ENCODE peak calls at places on chromosomes 1 and 21, in four cellular contexts. B is A549, N is Panc1, K is cardiac fibroblast. Q is an unnamed sample.

GRCh38 chr1:1510912-1511532 is 940 bp upstream of the ATAD3A start:
- DNase-seq in K (peak), N (no peak), B (peak), Q (no peak)

GRCh38 chr21:42518216-42518615 is 4.6 kb downstream of the SLC37A1 start:
- DNase-seq in B (peak), K (peak), N (no peak), Q (no peak)

GRCh38 chr1:225812488-225813249 is 2.7 kb downstream of the EPHX1 start:
- DNase-seq in B (no peak), N (no peak), K (peak), Q (no peak)

GRCh38 chr1:3671371-3672180 is 19.3 kb downstream of the TP73 start:
- DNase-seq in K (no peak), B (no peak), N (no peak), Q (no peak)

GRCh38 chr1:84780000-84780716 is 89.9 kb upstream of the SSX2IP start:
- DNase-seq in B (no peak), K (peak), N (no peak), Q (no peak)

GRCh38 chr1:3105167-3105863 is 36.3 kb downstream of the PRDM16 start:
- DNase-seq in B (no peak), K (no peak), N (no peak), Q (no peak)

GRCh38 chr1:183024352-183025337 is 1.4 kb downstream of the LAMC1 start:
- DNase-seq in K (peak), N (no peak), B (no peak), Q (no peak)

GRCh38 chr1:2100775-2101108 is 50.5 kb downstream of the PRKCZ start:
- DNase-seq in B (no peak), K (no peak), N (no peak), Q (no peak)

GRCh38 chr21:33859373-33860102 is 56.1 kb downstream of the ATP5PO start:
- DNase-seq in B (no peak), K (no peak), N (no peak), Q (no peak)

GRCh38 chr1:43531906-43532584 is 1.4 kb downstream of the PTPRF start:
- DNase-seq in K (no peak), N (no peak), B (no peak), Q (no peak)

GRCh38 chr1:67721112-67721511 is 36.1 kb downstream of the GADD45A start:
- DNase-seq in B (no peak), K (no peak), N (no peak), Q (no peak)

GRCh38 chr1:38546630-38547029 is 312.9 kb downstream of the RRAGC start:
- DNase-seq in N (no peak), B (no peak), K (no peak), Q (no peak)

GRCh38 chr1:65148548-65149390 is 766 bp downstream of the AK4 start:
- DNase-seq in N (no peak), K (peak), B (peak), Q (no peak)

DNA sequence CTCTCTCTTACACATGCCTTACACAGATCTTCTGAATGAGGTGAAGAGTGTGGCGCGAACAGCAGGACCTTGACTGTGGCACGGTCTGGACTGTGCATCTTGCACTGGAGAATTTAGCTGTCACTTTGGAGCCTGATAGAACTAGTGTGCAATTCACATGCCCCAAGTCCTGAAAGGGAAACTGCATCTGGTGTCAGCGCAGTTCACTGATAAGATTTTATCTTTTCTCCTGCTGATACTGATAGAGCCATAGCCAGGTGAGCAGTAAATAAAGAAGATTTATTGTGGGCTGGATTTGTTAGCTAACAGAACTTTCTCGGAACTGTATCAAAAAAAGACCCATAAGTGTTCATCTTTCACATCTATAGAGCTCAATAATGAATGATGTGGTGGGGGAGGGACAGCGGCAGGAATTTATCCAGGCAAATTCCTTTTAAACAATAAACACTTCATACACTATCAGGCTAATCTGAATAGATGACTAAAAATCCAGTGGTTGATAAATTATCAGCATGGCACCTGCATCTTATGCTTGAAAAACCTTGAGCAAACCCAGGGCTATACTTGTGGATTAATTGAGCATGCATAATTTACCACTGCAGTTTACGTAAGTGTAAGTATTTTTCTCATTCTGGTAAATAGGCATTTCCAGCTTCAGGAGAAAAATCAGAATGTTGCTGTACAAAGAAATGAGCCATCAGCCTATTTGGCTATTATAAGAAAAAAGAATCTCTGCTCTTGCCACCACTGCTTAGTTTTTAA is 104.1 kb downstream of the NTNG1 start:
- DNase-seq in B (no peak), N (no peak), K (no peak), Q (no peak)
- H3K4me3 ChIP-seq in B (no peak), N (no peak), K (no peak), Q (no peak)

GRCh38 chr1:155504207-155504606 is 58.4 kb downstream of the ASH1L start:
- DNase-seq in K (peak), N (peak), B (peak), Q (peak)
- TF ChIP-seq CTCF in K (peak), N (no peak), B (peak), Q (peak)

DNA sequence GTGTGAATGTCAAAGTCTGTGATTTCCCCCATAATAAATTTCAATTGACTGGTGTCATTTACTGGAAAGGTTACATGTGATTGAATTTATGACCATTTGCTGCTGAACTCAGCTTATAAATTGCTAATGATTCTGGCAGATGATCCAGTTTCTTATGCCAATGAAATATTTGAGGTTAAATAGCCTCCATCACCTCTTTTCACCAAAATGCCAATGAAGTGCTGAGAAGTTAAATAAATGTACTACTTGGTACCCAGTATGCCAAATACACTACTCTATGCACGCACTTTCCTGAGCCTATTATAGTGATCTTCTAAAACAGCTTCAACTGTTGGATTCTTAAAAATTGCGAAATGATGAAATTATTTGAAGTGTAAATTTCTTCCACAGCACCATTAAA is 741.4 kb downstream of the PLA2G4A start:
- DNase-seq in K (no peak), N (no peak), B (no peak), Q (no peak)
- H3K4me3 ChIP-seq in K (no peak), N (no peak), B (no peak), Q (no peak)

GRCh38 chr1:206469933-206470691 is at the start of gene IKBKE:
- DNase-seq in B (peak), N (no peak), K (peak), Q (no peak)
- TF ChIP-seq CTCF in B (no peak), N (no peak), K (peak), Q (peak)

GRCh38 chr1:169048043-169048442 is 58.4 kb upstream of the ATP1B1 start:
- DNase-seq in K (no peak), N (no peak), B (no peak), Q (no peak)

GRCh38 chr1:169051171-169051570 is 55.3 kb upstream of the ATP1B1 start:
- DNase-seq in N (no peak), B (no peak), K (no peak), Q (no peak)

GRCh38 chr1:169052727-169053126 is 53.8 kb upstream of the ATP1B1 start:
- DNase-seq in K (no peak), B (no peak), N (no peak), Q (no peak)

GRCh38 chr1:169049258-169049936 is 57.1 kb upstream of the ATP1B1 start:
- DNase-seq in B (no peak), K (no peak), N (no peak), Q (peak)

GRCh38 chr1:169053196-169053595 is 53.3 kb upstream of the ATP1B1 start:
- DNase-seq in K (no peak), N (no peak), B (no peak), Q (no peak)
- H3K4me3 ChIP-seq in K (no peak), N (no peak), B (no peak), Q (no peak)

GRCh38 chr1:69930396-69930795 is 275.0 kb downstream of the LRRC40 start:
- DNase-seq in B (no peak), K (no peak), N (no peak), Q (no peak)

GRCh38 chr1:69929278-69930057 is 275.9 kb downstream of the LRRC40 start:
- DNase-seq in N (no peak), B (no peak), K (peak), Q (no peak)

GRCh38 chr1:69932760-69933159 is 272.6 kb downstream of the LRRC40 start:
- DNase-seq in N (no peak), K (no peak), B (no peak), Q (no peak)
- TF ChIP-seq CTCF in N (no peak), K (no peak), B (no peak), Q (no peak)

GRCh38 chr1:161258439-161259386 is at the start of gene PCP4L1:
- DNase-seq in K (peak), N (no peak), B (peak), Q (no peak)
- H3K4me3 ChIP-seq in K (peak), N (peak), B (peak), Q (peak)

DNA sequence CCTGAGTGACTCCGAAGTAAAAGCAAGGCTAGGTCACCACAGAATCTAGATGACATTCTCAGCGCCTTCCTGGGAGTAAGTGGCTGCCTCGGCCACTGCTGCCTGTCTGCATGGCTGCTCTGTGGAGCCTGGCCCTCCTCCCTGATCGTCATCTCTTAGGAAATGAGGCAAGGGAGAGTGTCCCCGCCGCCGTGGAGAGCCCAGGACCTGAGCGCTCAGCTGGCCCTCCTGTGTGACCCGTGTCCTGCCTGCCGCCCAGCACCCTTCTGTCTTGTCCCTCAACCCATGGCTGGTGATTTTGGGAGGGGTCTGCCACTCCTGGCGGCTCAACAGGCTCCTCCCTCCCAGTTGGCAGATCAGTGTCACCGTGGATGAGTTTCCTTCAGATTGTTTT is 156.4 kb upstream of the COL6A1 start:
- DNase-seq in B (no peak), K (no peak), N (no peak), Q (no peak)
- TF ChIP-seq CTCF in B (no peak), K (no peak), N (no peak), Q (no peak)

DNA sequence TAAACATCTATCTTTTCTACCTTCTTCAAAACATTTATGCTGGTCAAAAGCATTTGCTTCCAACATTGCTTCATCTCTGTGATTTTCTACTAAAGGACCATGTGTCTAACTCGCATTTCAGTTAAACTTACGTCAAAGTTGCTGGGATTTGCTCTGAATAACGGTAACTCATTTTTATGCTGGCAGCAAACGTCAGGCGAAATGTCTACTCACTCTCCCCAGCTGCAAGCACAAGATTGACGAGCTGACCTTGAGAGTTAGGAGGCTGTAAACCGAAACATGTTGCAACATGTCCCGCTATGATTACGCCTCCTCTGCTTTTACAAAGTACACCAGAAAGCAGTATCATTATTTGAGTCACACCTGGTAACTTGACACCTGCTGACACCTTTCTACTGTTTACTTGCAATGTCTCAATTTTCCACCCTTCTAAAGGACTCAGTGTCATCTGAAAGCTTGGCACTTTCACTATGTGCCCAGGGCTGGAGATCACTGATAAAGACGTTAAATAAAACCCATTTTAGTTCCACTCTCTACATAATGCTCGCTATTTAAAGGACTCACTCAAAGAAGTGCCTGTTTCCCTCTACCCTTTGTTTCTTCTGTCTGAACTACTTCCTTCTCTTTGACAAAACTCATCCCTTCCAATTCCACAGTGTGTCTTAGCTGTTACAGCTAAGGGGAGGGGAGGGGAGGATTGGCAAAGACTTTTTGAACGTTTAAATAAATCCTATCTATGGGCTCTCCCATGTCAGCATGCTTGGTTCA is 111.9 kb downstream of the PTPN14 start:
- DNase-seq in K (peak), B (peak), N (no peak), Q (no peak)
- H3K4me3 ChIP-seq in K (no peak), B (peak), N (peak), Q (no peak)

GRCh38 chr1:153393926-153394325 is 3.1 kb upstream of the S100A8 start:
- DNase-seq in K (no peak), N (no peak), B (no peak), Q (no peak)
- TF ChIP-seq CTCF in K (no peak), N (no peak), B (no peak), Q (no peak)